ENCODE peak calls at places on chromosomes 3 and 15, in seven cellular contexts. P, L, H, D, N, B and W are unnamed samples.

GRCh38 chr3:122111974-122112373 is 56.8 kb downstream of the CD86 start:
- DNase-seq in P (no peak), L (no peak), H (no peak), D (no peak), N (no peak), B (peak), W (no peak)

GRCh38 chr15:39140060-39140604 is 440.7 kb upstream of the THBS1 start:
- DNase-seq in P (peak), L (peak), H (no peak), D (peak), N (no peak), B (no peak), W (no peak)

GRCh38 chr3:172591876-172592771 is 68.9 kb upstream of the TNFSF10 start:
- DNase-seq in P (peak), L (no peak), H (no peak), D (no peak), N (no peak), B (peak), W (no peak)

GRCh38 chr15:61530769-61531168 is 301.7 kb upstream of the RORA start:
- DNase-seq in P (no peak), L (peak), H (no peak), D (no peak), N (no peak), B (no peak), W (no peak)

GRCh38 chr3:171685116-171685895 is 125.0 kb downstream of the PLD1 start:
- DNase-seq in P (peak), L (no peak), H (no peak), D (no peak), N (no peak), B (no peak), W (no peak)

GRCh38 chr3:53721187-53721946 is 124.9 kb downstream of the CHDH start:
- DNase-seq in P (peak), L (no peak), H (no peak), D (no peak), N (no peak), B (no peak), W (no peak)

GRCh38 chr3:67526246-67526645 is 128.2 kb downstream of the SUCLG2 start:
- DNase-seq in P (peak), L (peak), H (no peak), D (peak), N (no peak), B (no peak), W (no peak)

GRCh38 chr15:56168394-56168793 is 75.3 kb downstream of the RFX7 start:
- DNase-seq in P (peak), L (no peak), H (no peak), D (peak), N (no peak), B (no peak), W (no peak)

GRCh38 chr3:19436746-19437145 is 288.4 kb downstream of the KCNH8 start:
- DNase-seq in P (no peak), L (no peak), H (no peak), D (no peak), N (no peak), B (no peak), W (no peak)

GRCh38 chr3:4432233-4432632 is 34.8 kb downstream of the SUMF1 start:
- DNase-seq in P (no peak), L (no peak), H (no peak), D (no peak), N (no peak), B (no peak), W (no peak)

GRCh38 chr3:9808345-9809037 is 1.6 kb upstream of the TTLL3 start:
- DNase-seq in P (peak), L (peak), H (no peak), D (peak), N (no peak), B (peak), W (no peak)
- TF ChIP-seq CTCF in P (peak), L (peak), H (no peak), D (peak), N (no peak), B (peak), W (no peak)

DNA sequence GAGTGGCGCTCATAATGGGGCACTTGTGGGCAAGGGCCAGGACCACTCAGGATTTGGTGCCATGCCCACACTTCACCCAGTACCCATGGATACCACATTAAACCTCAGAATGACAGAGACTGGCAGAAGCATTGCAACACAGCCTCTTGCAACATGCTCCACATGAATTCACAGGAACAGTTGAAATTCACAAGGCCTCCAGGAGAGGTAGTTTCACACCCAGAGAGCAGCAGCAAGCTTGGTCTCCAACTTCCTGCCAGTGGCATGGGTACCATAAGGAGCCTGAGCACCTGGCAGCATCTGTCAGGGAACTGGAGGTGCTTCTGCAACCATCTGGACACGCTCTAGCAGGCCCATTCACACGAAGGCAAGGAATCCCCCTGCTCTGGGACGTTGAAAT is 101.0 kb downstream of the OSBPL10 start:
- DNase-seq in P (peak), L (peak), H (no peak), D (peak), N (peak), B (peak), W (no peak)
- TF ChIP-seq CTCF in P (no peak), L (no peak), H (no peak), D (peak), N (no peak), B (no peak), W (no peak)

DNA sequence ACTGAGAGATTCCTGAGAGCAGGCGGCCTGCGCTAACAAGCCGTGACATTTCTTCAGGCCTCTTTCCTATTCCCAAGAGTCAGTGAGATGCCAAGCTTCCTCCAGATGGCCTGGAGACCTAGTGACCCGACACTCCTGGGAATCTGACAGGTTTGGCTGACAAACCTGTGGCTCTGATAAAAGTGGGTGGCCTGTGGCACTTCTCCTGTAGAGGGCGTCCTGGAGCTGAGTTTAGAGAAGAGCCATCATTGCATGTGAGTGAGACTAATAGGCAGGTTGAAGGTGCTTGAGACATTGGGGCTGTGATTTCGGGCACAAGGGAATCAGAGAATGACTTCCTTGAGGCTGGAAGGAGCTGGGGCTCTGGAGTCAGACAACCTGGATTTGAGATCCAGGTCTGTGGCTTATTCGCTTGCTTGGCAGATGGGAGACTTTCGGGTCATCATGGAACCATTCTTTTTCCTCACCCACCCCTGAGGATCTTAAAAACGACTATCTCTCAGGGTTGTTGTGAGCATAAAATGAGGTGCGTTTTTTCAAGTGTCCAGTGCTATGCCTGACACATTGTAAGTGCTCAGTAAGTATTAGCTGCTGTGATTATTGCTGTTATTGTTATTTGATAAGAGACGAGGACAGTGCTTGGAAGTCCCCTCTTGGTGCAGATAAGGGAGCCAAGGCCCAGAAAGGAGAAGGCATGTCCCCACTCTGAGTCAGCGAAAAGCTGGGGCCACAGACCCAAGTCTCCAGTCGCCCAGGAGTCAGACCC is 77.2 kb downstream of the SCN10A start:
- DNase-seq in P (peak), L (peak), H (no peak), D (peak), N (no peak), B (peak), W (no peak)
- TF ChIP-seq CTCF in P (peak), L (peak), H (no peak), D (peak), N (no peak), B (peak), W (peak)

GRCh38 chr15:67741313-67741712 is 84.0 kb upstream of the SKOR1 start:
- DNase-seq in P (no peak), L (no peak), H (no peak), D (no peak), N (no peak), B (peak), W (no peak)

GRCh38 chr15:67738056-67738455 is 87.3 kb upstream of the SKOR1 start:
- DNase-seq in P (no peak), L (no peak), H (no peak), D (no peak), N (no peak), B (no peak), W (no peak)

GRCh38 chr15:67743558-67743957 is 81.8 kb upstream of the SKOR1 start:
- DNase-seq in P (no peak), L (no peak), H (no peak), D (no peak), N (no peak), B (no peak), W (no peak)

GRCh38 chr15:67736810-67737209 is 88.5 kb upstream of the SKOR1 start:
- DNase-seq in P (peak), L (no peak), H (no peak), D (no peak), N (no peak), B (no peak), W (no peak)

DNA sequence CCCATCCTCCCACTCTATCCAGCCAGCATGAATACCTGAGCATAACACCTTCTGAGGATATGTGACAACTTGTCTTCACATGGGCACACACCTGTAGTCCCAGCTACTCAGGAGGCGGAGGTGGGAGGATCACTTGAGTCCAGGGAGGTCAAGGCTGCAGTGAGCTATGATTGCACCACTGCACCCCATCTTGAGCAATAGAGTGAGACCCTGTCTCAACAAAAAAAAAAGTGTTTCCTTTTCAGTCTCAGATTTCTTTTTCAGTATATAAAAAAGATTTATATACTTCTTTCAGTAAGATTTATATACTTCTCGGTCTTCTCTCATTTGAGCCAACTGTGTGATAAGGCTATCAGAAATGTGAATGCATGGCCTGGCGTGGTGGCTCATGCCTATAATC is 84.9 kb upstream of the SKOR1 start:
- DNase-seq in P (no peak), L (no peak), H (no peak), D (no peak), N (no peak), B (no peak), W (no peak)
- TF ChIP-seq CTCF in P (no peak), L (no peak), H (no peak), D (no peak), N (no peak), B (no peak), W (no peak)

DNA sequence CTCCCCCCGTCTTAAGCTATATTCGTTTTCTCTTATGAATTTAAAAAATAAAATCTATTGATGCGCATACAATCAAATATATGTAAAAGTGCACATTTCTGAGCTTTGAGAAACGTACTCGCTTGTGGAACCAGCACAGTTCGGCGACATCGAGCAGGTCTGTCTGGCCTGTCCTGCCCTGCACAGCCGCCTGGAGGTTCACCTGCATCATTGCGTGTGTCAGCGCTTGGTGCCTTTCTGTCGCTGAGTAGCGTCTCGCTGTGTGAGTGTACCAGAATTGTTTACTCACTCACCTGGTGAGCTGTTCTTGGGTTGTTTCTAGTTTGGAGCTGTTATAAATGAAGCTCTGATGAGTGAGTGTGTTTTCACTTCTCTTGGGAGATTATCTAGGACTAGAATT is 104.0 kb downstream of the VGLL4 start:
- DNase-seq in P (no peak), L (no peak), H (no peak), D (no peak), N (no peak), B (no peak), W (no peak)
- TF ChIP-seq CTCF in P (no peak), L (no peak), H (no peak), D (no peak), N (no peak), B (no peak), W (no peak)

DNA sequence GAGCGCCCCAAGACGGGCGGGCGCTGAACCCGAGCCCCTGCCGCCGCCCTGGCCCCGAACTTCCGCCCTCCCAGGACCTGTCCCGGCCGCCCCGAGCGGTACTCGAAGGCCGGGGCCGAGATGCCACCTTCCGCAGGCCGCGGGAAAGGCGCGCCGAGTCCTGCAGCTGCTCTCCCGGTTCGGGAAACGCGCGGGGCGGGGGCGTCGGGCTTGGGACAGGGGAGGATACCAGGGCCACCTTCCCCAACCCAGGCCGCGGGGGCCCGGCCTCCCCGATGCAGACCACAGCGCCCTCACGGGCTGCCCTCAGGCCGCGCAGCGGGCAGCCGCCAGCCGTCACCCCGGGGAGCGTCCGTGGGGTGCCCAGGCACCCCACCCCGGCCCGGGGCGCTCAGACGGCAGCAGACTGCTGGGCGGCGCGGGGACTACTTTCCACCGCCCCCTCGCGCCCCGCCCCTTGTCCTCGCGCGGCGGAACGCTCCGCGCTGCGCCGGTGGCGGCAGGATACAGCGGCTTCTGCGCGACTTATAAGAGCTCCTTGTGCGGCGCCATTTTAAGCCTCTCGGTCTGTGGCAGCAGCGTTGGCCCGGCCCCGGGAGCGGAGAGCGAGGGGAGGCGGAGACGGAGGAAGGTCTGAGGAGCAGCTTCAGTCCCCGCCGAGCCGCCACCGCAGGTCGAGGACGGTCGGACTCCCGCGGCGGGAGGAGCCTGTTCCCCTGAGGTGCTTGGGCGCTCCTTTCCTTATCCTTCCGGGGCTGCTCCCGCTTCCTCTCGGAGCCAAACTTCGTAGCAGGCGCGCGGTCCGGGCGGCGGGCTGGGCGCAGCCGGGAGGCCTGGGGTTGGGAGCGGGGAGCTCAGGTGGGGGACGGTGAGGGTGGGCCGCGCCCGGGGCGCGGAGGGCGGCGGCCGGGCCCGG is at the start of gene CTNNB1:
- DNase-seq in P (peak), L (peak), H (peak), D (peak), N (peak), B (peak), W (peak)
- TF ChIP-seq CTCF in P (no peak), L (no peak), H (peak), D (no peak), N (no peak), B (no peak), W (peak)

DNA sequence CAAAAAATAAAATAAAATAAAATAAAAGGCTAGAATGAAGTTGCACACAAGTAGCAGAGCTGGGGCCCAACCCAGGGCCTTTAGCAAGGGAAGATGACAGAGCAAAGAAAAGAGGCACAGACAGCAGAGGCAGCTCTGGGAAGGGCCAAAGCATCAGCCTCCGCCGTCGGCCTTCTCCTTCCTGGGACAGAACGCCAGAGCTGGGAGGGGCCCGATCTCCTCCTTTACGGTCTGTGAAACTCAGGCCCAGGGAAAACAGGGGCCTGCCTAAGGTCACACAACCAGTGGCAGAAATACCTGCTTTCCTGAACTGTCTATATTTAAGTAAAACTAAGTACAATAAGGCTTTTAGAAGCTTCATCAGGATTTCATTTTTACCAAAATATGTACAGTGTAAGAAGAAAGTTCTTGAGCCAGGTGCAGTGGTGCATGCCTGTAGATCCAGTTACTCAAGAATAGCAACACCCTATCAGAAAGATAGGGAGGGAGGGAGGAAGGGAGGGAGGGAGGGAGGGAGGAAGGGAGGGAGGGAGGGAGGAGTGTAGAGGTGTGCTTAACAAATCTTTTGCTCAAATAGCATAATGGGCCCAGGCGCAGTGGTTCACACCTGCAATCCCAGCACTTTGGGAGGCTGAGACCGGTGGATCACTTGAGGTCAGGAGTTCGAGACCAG is 43.0 kb upstream of the MUC4 start:
- DNase-seq in P (no peak), L (no peak), H (no peak), D (no peak), N (no peak), B (no peak), W (no peak)
- TF ChIP-seq CTCF in P (no peak), L (no peak), H (no peak), D (no peak), N (no peak), B (no peak), W (no peak)

GRCh38 chr3:144774897-144775296 is 803.3 kb downstream of the DIPK2A start:
- DNase-seq in P (no peak), L (no peak), H (no peak), D (no peak), N (no peak), B (no peak), W (no peak)
- TF ChIP-seq CTCF in P (no peak), L (no peak), H (no peak), D (no peak), N (no peak), B (no peak), W (no peak)

DNA sequence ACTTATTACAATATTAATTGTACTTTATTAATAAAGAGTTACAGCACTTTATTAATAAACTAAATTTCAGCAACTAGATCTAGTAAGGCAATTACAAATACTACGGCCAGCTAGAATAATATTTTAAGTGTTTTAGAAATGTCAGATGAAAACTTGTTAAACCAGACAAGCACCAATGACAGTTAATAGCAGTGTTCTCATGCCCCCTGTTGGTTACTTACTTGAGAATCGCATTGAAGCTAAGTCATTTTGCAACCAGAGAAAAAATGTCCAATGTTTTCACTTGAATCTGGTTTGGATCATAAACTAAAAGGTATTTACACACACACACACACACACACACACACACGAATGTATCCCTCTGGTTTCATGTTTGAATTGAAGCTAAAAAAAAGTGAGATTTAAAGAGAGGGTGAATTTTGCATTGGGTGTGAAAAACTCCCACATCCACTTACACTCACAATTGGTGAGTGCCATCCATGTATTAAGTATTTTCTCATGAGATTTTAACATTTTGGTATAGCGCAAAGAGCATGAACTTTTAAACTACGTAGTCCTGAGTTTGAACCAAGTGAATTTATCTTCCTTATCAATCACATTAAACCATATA is 347.7 kb downstream of the ZBBX start:
- DNase-seq in P (peak), L (peak), H (no peak), D (peak), N (no peak), B (peak), W (no peak)
- TF ChIP-seq CTCF in P (peak), L (no peak), H (peak), D (peak), N (peak), B (no peak), W (peak)

GRCh38 chr3:11389570-11390268 is 117.5 kb downstream of the ATG7 start:
- DNase-seq in P (peak), L (peak), H (no peak), D (peak), N (no peak), B (no peak), W (no peak)
- TF ChIP-seq CTCF in P (no peak), L (no peak), H (no peak), D (no peak), N (no peak), B (no peak), W (no peak)